ENCODE peak calls at places on chromosome 15, in six cellular contexts. G, C, E, Z, V and K are unnamed samples.

GRCh38 chr15:92123848-92124631 is 269.6 kb upstream of the ST8SIA2 start:
- DNase-seq in C (no peak), Z (no peak), G (no peak), E (no peak), V (no peak), K (no peak)

GRCh38 chr15:74490339-74490689 is 29.4 kb upstream of the UBL7 start:
- DNase-seq in E (no peak), V (no peak), Z (no peak), C (no peak), G (no peak), K (no peak)

GRCh38 chr15:82873000-82873680 is 63.7 kb downstream of the WHAMM start:
- DNase-seq in G (no peak), Z (no peak), C (no peak), E (no peak), V (no peak), K (no peak)

GRCh38 chr15:29805043-29805707 is 17.1 kb downstream of the TJP1 start:
- DNase-seq in C (peak), E (peak), Z (no peak), V (no peak), G (no peak), K (no peak)

GRCh38 chr15:94100814-94101213 is 130.5 kb upstream of the MCTP2 start:
- DNase-seq in G (no peak), V (no peak), Z (no peak), C (no peak), E (no peak), K (no peak)

GRCh38 chr15:78950343-78950742 is 5.5 kb upstream of the CTSH start:
- DNase-seq in V (no peak), E (no peak), G (no peak), Z (no peak), C (no peak), K (no peak)

GRCh38 chr15:62413147-62413546 is 248.1 kb upstream of the C2CD4B start:
- DNase-seq in E (no peak), G (no peak), C (no peak), Z (no peak), V (no peak), K (no peak)

GRCh38 chr15:73560501-73561117 is 72.6 kb downstream of the NPTN start:
- DNase-seq in C (peak), V (no peak), Z (no peak), E (no peak), G (no peak), K (no peak)

GRCh38 chr15:81027200-81027599 is 26.5 kb downstream of the TLNRD1 start:
- DNase-seq in G (no peak), E (no peak), C (no peak), V (no peak), Z (no peak), K (no peak)

GRCh38 chr15:80977627-80978036 is 12.0 kb downstream of the MESD start:
- DNase-seq in G (peak), Z (peak), C (no peak), V (peak), E (peak), K (no peak)

GRCh38 chr15:72916939-72917338 is 133.4 kb upstream of the ADPGK start:
- DNase-seq in V (no peak), C (no peak), Z (no peak), G (no peak), E (no peak), K (no peak)

GRCh38 chr15:80072285-80072684 is 12.8 kb downstream of the ZFAND6 start:
- DNase-seq in V (peak), C (peak), E (peak), G (no peak), Z (no peak), K (no peak)

GRCh38 chr15:74843891-74844299 is 939 bp upstream of the ULK3 start:
- DNase-seq in G (no peak), V (no peak), Z (no peak), C (no peak), E (no peak), K (no peak)

GRCh38 chr15:60804986-60805949 is 326.3 kb upstream of the ICE2 start:
- DNase-seq in G (peak), V (peak), C (no peak), Z (no peak), E (peak), K (no peak)

GRCh38 chr15:91408476-91409076 is 308.5 kb downstream of the SV2B start:
- DNase-seq in C (no peak), Z (no peak), V (no peak), E (peak), G (no peak), K (no peak)

GRCh38 chr15:63018639-63019038 is 23.9 kb upstream of the TPM1 start:
- DNase-seq in Z (no peak), V (no peak), C (no peak), G (no peak), E (no peak), K (no peak)

GRCh38 chr15:83999396-84000120 is 236.0 kb upstream of the GOLGA6L4 start:
- DNase-seq in E (no peak), G (no peak), V (no peak), C (no peak), Z (no peak), K (no peak)

GRCh38 chr15:41401904-41402267 is 410 bp downstream of the NDUFAF1 start:
- DNase-seq in V (no peak), Z (no peak), E (no peak), G (no peak), C (no peak), K (no peak)

GRCh38 chr15:89399390-89400120 is 64.9 kb upstream of the POLG start:
- DNase-seq in E (no peak), Z (peak), V (peak), C (no peak), G (no peak), K (no peak)

GRCh38 chr15:47184405-47185221 is 532.7 kb upstream of the SEMA6D start:
- DNase-seq in E (no peak), Z (no peak), V (peak), C (no peak), G (no peak), K (no peak)

GRCh38 chr15:72227192-72227586 is 3.8 kb downstream of the PKM start:
- DNase-seq in V (no peak), Z (no peak), G (peak), C (no peak), E (no peak), K (no peak)

GRCh38 chr15:90664650-90665287 is 52.4 kb upstream of the BLM start:
- DNase-seq in V (peak), C (no peak), G (peak), E (no peak), Z (peak), K (peak)

GRCh38 chr15:63264685-63265302 is 12.6 kb upstream of the APH1B start:
- DNase-seq in E (no peak), G (no peak), C (peak), V (no peak), Z (no peak), K (no peak)

GRCh38 chr15:31489801-31490646 is 163.4 kb downstream of the KLF13 start:
- DNase-seq in Z (peak), E (no peak), G (no peak), V (no peak), C (no peak), K (no peak)

GRCh38 chr15:71748327-71748726 is 62.0 kb upstream of the NR2E3 start:
- DNase-seq in G (no peak), V (no peak), E (no peak), C (no peak), Z (no peak), K (no peak)

GRCh38 chr15:100150906-100151305 is 190.9 kb downstream of the ADAMTS17 start:
- DNase-seq in V (no peak), G (no peak), E (no peak), C (no peak), Z (no peak), K (no peak)

GRCh38 chr15:37125143-37125542 is 24.8 kb upstream of the MEIS2 start:
- DNase-seq in G (no peak), V (no peak), Z (no peak), E (no peak), C (no peak), K (no peak)

GRCh38 chr15:71329509-71330260 is 214.4 kb downstream of the THSD4 start:
- DNase-seq in Z (peak), E (no peak), G (peak), V (no peak), C (no peak), K (no peak)

GRCh38 chr15:100209204-100209603 is 132.6 kb downstream of the ADAMTS17 start:
- DNase-seq in Z (no peak), C (no peak), V (no peak), G (peak), E (no peak), K (no peak)

GRCh38 chr15:79084308-79084968 is 6.1 kb downstream of the RASGRF1 start:
- DNase-seq in C (no peak), G (no peak), Z (no peak), V (no peak), E (peak), K (no peak)

GRCh38 chr15:100141304-100142080 is 200.3 kb downstream of the ADAMTS17 start:
- DNase-seq in E (no peak), C (no peak), Z (no peak), G (no peak), V (no peak), K (no peak)

DNA sequence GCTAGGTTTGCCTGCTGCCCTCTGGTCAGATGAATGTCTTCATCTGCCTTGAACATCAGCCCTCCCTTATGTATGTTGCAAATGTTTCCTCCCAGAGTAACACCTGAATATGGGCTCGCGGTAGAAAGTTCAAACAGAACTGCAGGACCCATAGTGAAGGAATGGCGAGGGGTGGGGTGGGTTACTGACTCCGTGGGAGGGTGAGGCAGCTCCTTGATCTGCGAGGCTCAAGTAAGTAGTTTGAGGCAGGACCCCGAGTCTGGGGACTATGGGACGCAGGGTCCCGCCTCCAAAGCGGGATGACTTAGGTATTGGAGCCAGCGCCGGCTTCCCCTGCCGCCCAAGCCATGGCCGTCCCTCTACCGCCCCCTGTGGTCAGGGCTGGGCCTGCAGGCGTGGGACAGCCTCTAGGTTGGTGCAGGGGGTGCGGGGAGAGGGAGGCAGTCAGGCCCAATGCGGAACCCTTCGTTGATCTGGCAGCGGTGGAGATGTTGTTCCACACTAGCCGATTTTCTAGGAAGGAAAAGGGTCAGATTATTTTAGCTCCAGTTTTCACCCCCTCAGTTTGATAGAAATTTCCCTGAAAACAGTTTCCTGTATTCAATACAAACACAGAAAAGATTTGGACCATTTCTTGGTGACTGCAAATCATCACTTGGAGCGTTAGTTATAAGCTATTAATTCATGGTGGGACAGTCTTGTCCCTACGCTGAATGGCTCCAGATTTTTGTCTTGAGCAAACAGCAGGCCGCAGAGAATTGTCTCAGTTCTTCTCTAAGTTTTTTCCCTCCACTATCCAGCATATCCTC is 72.3 kb downstream of the CORO2B start:
- DNase-seq in E (no peak), Z (peak), G (peak), V (peak), C (no peak), K (no peak)
- TF ChIP-seq CTCF in E (peak), Z (peak), G (peak), V (peak), C (peak), K (peak)

GRCh38 chr15:33191641-33192040 is 2.9 kb downstream of the FMN1 start:
- DNase-seq in G (no peak), C (no peak), Z (no peak), E (no peak), V (no peak), K (no peak)

GRCh38 chr15:33183334-33183733 is 11.2 kb downstream of the FMN1 start:
- DNase-seq in E (no peak), V (no peak), Z (no peak), G (no peak), C (no peak), K (no peak)

GRCh38 chr15:33190539-33190938 is 4.0 kb downstream of the FMN1 start:
- DNase-seq in C (no peak), E (no peak), V (no peak), Z (no peak), G (no peak), K (no peak)

GRCh38 chr15:33188654-33189257 is 5.8 kb downstream of the FMN1 start:
- DNase-seq in Z (no peak), G (no peak), C (no peak), E (peak), V (no peak), K (peak)

DNA sequence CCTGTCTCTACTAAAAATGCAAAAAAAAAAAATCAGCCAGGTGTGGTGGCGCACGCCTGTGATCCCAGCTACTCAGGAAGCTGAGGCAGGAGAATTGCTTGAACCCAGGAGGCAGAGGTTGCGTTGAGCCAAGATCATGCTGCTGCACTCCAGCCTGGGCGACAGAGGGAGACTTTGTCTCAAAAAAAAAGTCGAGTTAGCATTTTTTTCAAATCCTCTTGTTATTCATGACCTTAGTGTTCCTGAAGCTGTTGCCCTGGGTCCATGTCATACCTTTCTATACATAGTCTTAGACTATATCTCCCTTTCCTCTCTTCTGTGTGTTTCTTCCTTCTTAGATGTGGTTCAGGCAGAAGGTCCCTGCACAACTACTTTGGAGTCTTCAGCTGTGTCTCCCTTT is 6.4 kb downstream of the FMN1 start:
- DNase-seq in G (no peak), V (no peak), C (no peak), Z (no peak), E (no peak), K (no peak)
- TF ChIP-seq CTCF in G (no peak), V (no peak), C (no peak), Z (no peak), E (no peak), K (no peak)

GRCh38 chr15:69838338-69838737 is 259.4 kb downstream of the TLE3 start:
- DNase-seq in G (no peak), V (no peak), C (no peak), Z (no peak), E (no peak), K (no peak)

GRCh38 chr15:69842851-69843250 is 254.9 kb downstream of the TLE3 start:
- DNase-seq in E (no peak), V (no peak), G (no peak), Z (no peak), C (no peak), K (no peak)

GRCh38 chr15:69841046-69841828 is 256.5 kb downstream of the TLE3 start:
- DNase-seq in C (no peak), G (no peak), Z (no peak), E (no peak), V (no peak), K (no peak)

GRCh38 chr15:69836526-69837230 is 261.0 kb downstream of the TLE3 start:
- DNase-seq in C (no peak), Z (no peak), V (no peak), E (no peak), G (no peak), K (no peak)

GRCh38 chr15:69838951-69839350 is 258.8 kb downstream of the TLE3 start:
- DNase-seq in Z (no peak), E (no peak), V (no peak), C (no peak), G (no peak), K (no peak)
- TF ChIP-seq CTCF in Z (no peak), E (no peak), V (no peak), C (no peak), G (no peak), K (no peak)

GRCh38 chr15:67903708-67904107 is 63.9 kb upstream of the RNU6-1 start:
- DNase-seq in V (no peak), C (no peak), G (no peak), E (no peak), Z (no peak), K (no peak)
- TF ChIP-seq CTCF in V (no peak), C (no peak), G (no peak), E (no peak), Z (no peak), K (no peak)

DNA sequence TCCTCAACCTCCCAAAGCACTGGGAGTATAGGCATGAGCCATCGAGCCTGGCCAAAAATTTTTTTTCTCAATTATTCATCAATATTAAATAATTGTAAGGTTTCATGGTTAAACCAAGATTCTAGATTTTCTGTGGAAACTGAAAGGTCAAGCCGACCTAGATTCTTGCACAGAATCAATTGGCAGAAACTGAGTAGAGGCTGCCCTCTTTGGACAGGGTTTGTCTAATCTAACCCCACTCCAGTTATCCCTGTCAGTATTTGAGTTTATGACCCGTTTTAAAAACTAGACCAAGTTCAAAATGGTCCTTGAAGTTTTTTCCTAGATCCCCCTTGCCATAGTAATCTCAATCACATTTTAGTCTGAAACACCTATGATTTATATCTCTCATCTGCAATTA is 8.6 kb upstream of the ADAM10 start:
- DNase-seq in E (no peak), V (no peak), C (no peak), Z (no peak), G (no peak), K (no peak)
- TF ChIP-seq CTCF in E (no peak), V (no peak), C (peak), Z (no peak), G (no peak), K (no peak)